ENCODE peak calls at places on chromosomes 7 and 10, in five cellular contexts. Q, F, Y, H and X are unnamed samples.

GRCh38 chr7:91212592-91212991 is 51.6 kb upstream of the FZD1 start:
- DNase-seq in Q (no peak), F (no peak), H (no peak), Y (no peak), X (no peak)

GRCh38 chr10:79129361-79129997 is 60.7 kb downstream of the ZMIZ1 start:
- DNase-seq in Y (peak), F (no peak), Q (no peak), H (peak), X (peak)

GRCh38 chr7:132321387-132321786 is 254.9 kb downstream of the PLXNA4 start:
- DNase-seq in H (no peak), Y (peak), Q (no peak), F (no peak), X (no peak)

GRCh38 chr10:132914732-132915131 is 27.6 kb downstream of the CFAP46 start:
- DNase-seq in Y (no peak), H (peak), F (peak), Q (no peak), X (no peak)

GRCh38 chr10:127468632-127469031 is 80.5 kb upstream of the NPS start:
- DNase-seq in Q (no peak), H (no peak), F (no peak), Y (no peak), X (no peak)

GRCh38 chr10:97713351-97713827 is at the start of gene MARVELD1:
- DNase-seq in Q (peak), F (peak), H (peak), Y (peak), X (peak)

GRCh38 chr7:129741011-129741410 is 129.5 kb downstream of the NRF1 start:
- DNase-seq in Q (no peak), F (no peak), H (no peak), Y (no peak), X (no peak)

GRCh38 chr7:73433924-73434700 is 534 bp downstream of the FZD9 start:
- DNase-seq in Q (no peak), F (no peak), Y (no peak), H (no peak), X (no peak)

GRCh38 chr7:8254667-8255066 is 7.3 kb downstream of the ICA1 start:
- DNase-seq in F (no peak), H (no peak), Y (no peak), Q (no peak), X (no peak)

GRCh38 chr10:80501913-80502521 is 35.7 kb upstream of the SH2D4B start:
- DNase-seq in Y (no peak), Q (no peak), F (no peak), H (no peak), X (no peak)

GRCh38 chr7:36430171-36430570 is 40.5 kb downstream of the ANLN start:
- DNase-seq in Q (no peak), Y (no peak), H (no peak), F (no peak), X (no peak)

GRCh38 chr10:97048649-97049427 is 136.9 kb downstream of the SLIT1 start:
- DNase-seq in Q (no peak), Y (no peak), F (no peak), H (no peak), X (no peak)

GRCh38 chr10:19048901-19049300 is 300 bp downstream of the MALRD1 start:
- DNase-seq in H (no peak), Q (no peak), Y (no peak), F (no peak), X (no peak)

GRCh38 chr10:69065406-69066361 is 22.2 kb upstream of the SRGN start:
- DNase-seq in Y (peak), F (no peak), Q (no peak), H (no peak), X (no peak)

GRCh38 chr7:66423729-66424128 is 205.0 kb upstream of the KCTD7 start:
- DNase-seq in Y (no peak), Q (no peak), H (no peak), F (no peak), X (no peak)

GRCh38 chr10:34666008-34666700 is 148.9 kb downstream of the PARD3 start:
- DNase-seq in Y (peak), F (no peak), Q (no peak), H (no peak), X (no peak)

GRCh38 chr7:28749673-28750072 is 208.5 kb downstream of the TRIL start:
- DNase-seq in H (no peak), F (no peak), Q (no peak), Y (no peak), X (no peak)

GRCh38 chr10:13784067-13784466 is 197.3 kb downstream of the PRPF18 start:
- DNase-seq in H (no peak), F (no peak), Y (peak), Q (no peak), X (no peak)

GRCh38 chr10:21506351-21506750 is 19.1 kb downstream of the SKIDA1 start:
- DNase-seq in Y (peak), H (no peak), F (no peak), Q (no peak), X (no peak)

GRCh38 chr7:136173874-136174273 is 196.7 kb upstream of the MTPN start:
- DNase-seq in Q (no peak), F (no peak), Y (no peak), H (no peak), X (no peak)

GRCh38 chr7:1914321-1914720 is 244.2 kb downstream of the ELFN1 start:
- DNase-seq in Q (no peak), Y (no peak), F (peak), H (peak), X (no peak)

GRCh38 chr10:59177862-59178235 is 1.4 kb downstream of the PHYHIPL start:
- DNase-seq in Y (no peak), F (no peak), H (no peak), Q (no peak), X (no peak)

GRCh38 chr10:59176241-59177030 is at the start of gene PHYHIPL:
- DNase-seq in Q (no peak), F (peak), Y (no peak), H (peak), X (no peak)

GRCh38 chr10:59175538-59176240 is 754 bp upstream of the PHYHIPL start:
- DNase-seq in H (peak), Y (no peak), Q (no peak), F (no peak), X (no peak)

GRCh38 chr10:59179027-59179426 is 2.6 kb downstream of the PHYHIPL start:
- DNase-seq in Q (no peak), Y (no peak), F (no peak), H (no peak), X (no peak)

GRCh38 chr10:59177031-59177861 is 803 bp downstream of the PHYHIPL start:
- DNase-seq in Q (no peak), H (peak), F (peak), Y (peak), X (peak)
- TF ChIP-seq POLR2A in Q (no peak), H (no peak), F (no peak), Y (no peak), X (no peak)

DNA sequence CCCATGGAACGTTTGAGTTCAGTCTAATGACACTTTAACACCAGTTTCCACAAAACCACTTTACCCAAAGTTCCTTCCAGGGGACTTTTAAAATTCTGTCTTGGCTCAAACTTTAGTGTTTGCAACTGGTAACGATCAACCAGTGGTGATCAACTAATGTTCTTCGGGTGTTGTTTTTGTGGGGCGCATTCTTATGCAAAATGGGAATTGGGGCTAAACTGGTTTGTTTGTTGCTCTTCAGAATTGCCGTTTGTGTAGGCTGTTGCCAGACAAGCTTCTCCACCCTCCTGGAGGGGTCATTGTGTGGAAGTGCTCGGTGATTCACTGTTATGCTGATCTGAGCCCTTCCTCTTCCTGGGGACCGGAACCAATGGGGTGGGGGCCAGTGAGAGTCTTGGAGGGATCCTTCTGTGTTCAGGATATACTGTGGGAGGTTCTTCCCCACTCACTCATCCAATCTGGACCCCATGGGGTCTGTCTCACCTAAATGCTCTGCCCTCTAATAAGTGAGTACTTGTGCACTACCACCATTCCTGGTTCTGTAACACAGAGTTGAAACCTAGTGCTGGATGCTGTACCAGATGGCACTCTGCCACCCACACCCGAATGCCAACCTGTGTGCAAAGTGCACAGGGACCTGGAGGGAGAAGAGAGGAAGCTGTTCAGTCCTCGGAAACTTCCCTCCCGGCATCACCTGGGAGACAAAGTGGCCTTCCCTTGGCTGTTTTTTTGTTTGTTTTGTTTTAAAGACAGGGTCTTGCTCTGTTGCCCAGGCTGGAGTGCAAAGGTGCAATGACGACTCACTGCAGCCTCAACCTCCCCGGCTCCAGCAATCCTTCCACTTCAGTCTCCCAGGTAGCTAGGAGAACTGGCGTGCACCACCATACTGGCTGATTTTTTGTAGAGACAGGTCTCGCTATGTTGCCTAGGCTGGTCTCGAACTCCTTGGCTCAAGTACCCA is 2.1 kb downstream of the NFE2L3 start:
- DNase-seq in F (no peak), Y (peak), Q (no peak), H (no peak), X (peak)
- TF ChIP-seq POLR2A in F (no peak), Y (no peak), Q (no peak), H (no peak), X (no peak)

GRCh38 chr7:32890553-32891045 is 961 bp downstream of the KBTBD2 start:
- DNase-seq in F (no peak), H (no peak), Q (no peak), Y (peak), X (no peak)
- TF ChIP-seq POLR2A in F (no peak), H (no peak), Q (no peak), Y (no peak), X (no peak)

DNA sequence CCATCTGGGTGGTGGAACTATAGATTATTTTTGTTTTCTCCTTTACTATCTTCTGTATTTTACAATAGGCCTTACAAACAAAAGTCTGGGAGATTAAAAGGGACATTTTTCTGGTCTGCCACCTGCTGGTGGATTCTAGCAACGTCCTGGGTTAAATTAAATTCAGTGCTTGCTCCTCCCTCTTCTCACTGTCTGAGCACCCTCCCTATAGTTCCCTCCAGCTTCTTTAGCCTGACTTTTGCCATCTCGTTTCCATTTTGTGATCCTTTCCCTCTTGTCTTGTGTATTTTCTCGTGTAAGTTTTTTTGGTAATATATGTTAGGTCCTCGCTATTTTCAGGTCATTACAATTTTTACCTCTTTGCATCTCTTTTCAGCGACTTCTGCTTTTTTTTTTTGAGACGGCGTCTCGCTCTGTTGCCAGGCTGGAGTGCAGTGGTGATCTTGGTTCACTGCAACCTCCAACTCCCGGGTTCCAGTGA is 16.1 kb downstream of the ANKRD16 start:
- DNase-seq in F (no peak), Y (peak), Q (peak), H (peak), X (peak)
- TF ChIP-seq POLR2A in F (no peak), Y (no peak), Q (no peak), H (no peak), X (no peak)

GRCh38 chr10:63267414-63268138 is 134.4 kb downstream of the NRBF2 start:
- DNase-seq in H (no peak), Y (peak), Q (no peak), F (no peak), X (peak)
- TF ChIP-seq POLR2A in H (no peak), Y (no peak), Q (no peak), F (no peak), X (no peak)

GRCh38 chr7:80873140-80873539 is 45.7 kb downstream of the SEMA3C start:
- DNase-seq in F (no peak), Y (peak), H (no peak), Q (no peak), X (no peak)

GRCh38 chr7:80869385-80869784 is 49.5 kb downstream of the SEMA3C start:
- DNase-seq in Q (no peak), Y (no peak), F (no peak), H (no peak), X (no peak)

GRCh38 chr7:80870806-80871205 is 48.0 kb downstream of the SEMA3C start:
- DNase-seq in H (no peak), Q (no peak), Y (no peak), F (no peak), X (no peak)

GRCh38 chr7:80875537-80876120 is 43.2 kb downstream of the SEMA3C start:
- DNase-seq in F (no peak), Q (no peak), H (no peak), Y (no peak), X (no peak)

GRCh38 chr7:80869821-80870751 is 48.8 kb downstream of the SEMA3C start:
- DNase-seq in Y (no peak), Q (no peak), H (no peak), F (no peak), X (no peak)
- TF ChIP-seq POLR2A in Y (no peak), Q (no peak), H (no peak), F (no peak), X (no peak)

GRCh38 chr7:105996860-105997737 is 34.0 kb downstream of the CDHR3 start:
- DNase-seq in Y (no peak), H (no peak), F (peak), Q (no peak), X (no peak)

GRCh38 chr7:106001196-106001595 is 38.1 kb downstream of the CDHR3 start:
- DNase-seq in Q (no peak), Y (no peak), F (no peak), H (no peak), X (no peak)

GRCh38 chr7:106003525-106004064 is 40.5 kb downstream of the CDHR3 start:
- DNase-seq in Y (no peak), F (no peak), H (no peak), Q (no peak), X (no peak)

DNA sequence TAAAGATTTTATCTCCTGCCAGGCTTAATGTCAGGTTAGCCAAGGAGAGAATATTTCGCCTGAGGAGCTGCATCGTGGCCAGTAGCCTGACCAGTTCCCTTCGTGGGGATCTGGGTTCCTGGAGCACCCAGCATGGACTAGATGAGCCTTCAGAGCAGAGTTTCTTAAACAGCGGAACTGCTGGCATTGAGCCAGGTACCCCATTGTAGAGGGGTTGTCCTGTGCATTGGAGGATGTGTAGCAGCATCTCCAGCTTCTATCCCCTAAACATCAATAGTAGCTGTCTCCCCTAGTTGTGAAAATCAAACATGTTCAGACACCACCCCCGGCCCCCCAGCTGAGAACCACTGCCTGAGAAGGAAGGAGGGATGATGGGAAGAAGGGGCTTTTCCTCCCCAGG is 36.2 kb downstream of the CDHR3 start:
- DNase-seq in Q (no peak), Y (no peak), H (no peak), F (no peak), X (no peak)
- TF ChIP-seq POLR2A in Q (no peak), Y (no peak), H (no peak), F (no peak), X (no peak)

GRCh38 chr10:112914288-112914952 is 35.6 kb upstream of the TCF7L2 start:
- DNase-seq in Q (no peak), Y (no peak), F (no peak), H (no peak), X (no peak)

GRCh38 chr10:112913661-112914287 is 36.3 kb upstream of the TCF7L2 start:
- DNase-seq in H (no peak), F (no peak), Y (no peak), Q (no peak), X (no peak)

GRCh38 chr10:112917676-112918075 is 32.4 kb upstream of the TCF7L2 start:
- DNase-seq in Q (no peak), H (no peak), Y (no peak), F (no peak), X (no peak)

GRCh38 chr10:112913255-112913654 is 36.8 kb upstream of the TCF7L2 start:
- DNase-seq in F (no peak), Q (no peak), Y (no peak), H (no peak), X (no peak)

DNA sequence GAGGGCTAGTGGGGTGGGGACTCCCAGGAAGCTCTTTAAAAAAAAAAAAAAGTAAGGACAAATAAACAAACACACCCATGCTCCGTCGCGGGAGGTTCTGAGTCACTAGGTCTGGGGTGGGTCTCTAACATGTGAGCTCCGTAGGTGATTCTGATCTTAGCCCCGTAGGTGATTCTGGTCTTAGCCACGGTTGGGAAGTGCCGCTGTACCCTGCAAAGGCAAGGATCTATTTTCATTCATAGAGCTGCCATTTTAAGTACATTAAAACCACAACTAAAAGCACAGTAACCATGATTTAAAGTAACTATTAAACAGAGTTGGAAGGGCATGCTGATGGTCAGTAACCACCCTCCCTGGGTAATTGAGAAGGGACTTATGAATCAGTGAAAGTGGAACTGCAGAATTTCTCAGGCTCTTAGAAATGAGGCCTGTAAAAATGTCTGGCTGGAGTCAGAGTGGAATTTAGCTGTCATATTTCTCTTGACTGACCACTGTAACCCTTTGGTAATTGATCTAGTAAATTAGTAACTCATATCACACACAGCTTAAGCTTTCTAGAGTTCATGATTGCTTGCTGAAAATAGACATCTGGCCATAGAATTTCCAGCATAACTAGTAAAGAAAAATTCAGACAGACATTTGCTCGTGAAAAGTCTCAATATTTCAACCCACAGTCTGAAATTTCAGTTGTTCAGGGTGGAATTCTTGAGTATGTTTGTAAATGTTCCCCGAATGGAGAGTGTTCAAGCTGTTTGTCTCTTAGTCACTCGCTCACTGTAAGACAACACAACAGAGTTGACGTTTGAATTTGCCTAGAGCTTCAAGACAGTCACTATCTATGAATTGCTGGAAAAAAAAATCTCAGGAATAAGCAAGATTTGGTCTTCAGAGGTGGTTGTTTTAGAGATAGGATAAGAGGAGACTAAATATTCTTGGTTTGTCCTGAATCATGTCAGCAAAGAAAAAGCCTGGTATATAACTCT is 34.2 kb upstream of the TCF7L2 start:
- DNase-seq in Q (no peak), Y (no peak), H (no peak), F (peak), X (peak)
- TF ChIP-seq POLR2A in Q (no peak), Y (no peak), H (no peak), F (no peak), X (no peak)